ENCODE peak calls at places on chromosome 11, in eight cellular contexts. One of them, this sample, is unnamed.

GRCh38 chr11:96329855-96330510 is 13.0 kb downstream of the MAML2 start:
- DNase-seq in IMR-90: no peak
- DNase-seq in PC-9: no peak
- DNase-seq in CD8-positive, alpha-beta T cell: no peak
- DNase-seq in heart left ventricle: no peak
- DNase-seq in body of pancreas: no peak
- DNase-seq in tibial nerve: no peak
- DNase-seq in left ventricle myocardium inferior: no peak
- DNase-seq in this sample: no peak

GRCh38 chr11:57314221-57314973 is 10.4 kb downstream of the TNKS1BP1 start:
- DNase-seq in body of pancreas: no peak
- DNase-seq in tibial nerve: no peak
- DNase-seq in PC-9: no peak
- DNase-seq in left ventricle myocardium inferior: no peak
- DNase-seq in IMR-90: no peak
- DNase-seq in heart left ventricle: no peak
- DNase-seq in CD8-positive, alpha-beta T cell: no peak
- DNase-seq in this sample: no peak

GRCh38 chr11:119664063-119664572 is 64.9 kb downstream of the NECTIN1 start:
- DNase-seq in CD8-positive, alpha-beta T cell: no peak
- DNase-seq in body of pancreas: peak; percentile 87
- DNase-seq in PC-9: no peak
- DNase-seq in heart left ventricle: no peak
- DNase-seq in left ventricle myocardium inferior: no peak
- DNase-seq in tibial nerve: no peak
- DNase-seq in IMR-90: peak; percentile 16
- DNase-seq in this sample: no peak

GRCh38 chr11:76139317-76139716 is 67.0 kb downstream of the WNT11 start:
- DNase-seq in body of pancreas: no peak
- DNase-seq in IMR-90: no peak
- DNase-seq in tibial nerve: no peak
- DNase-seq in PC-9: no peak
- DNase-seq in heart left ventricle: no peak
- DNase-seq in left ventricle myocardium inferior: no peak
- DNase-seq in CD8-positive, alpha-beta T cell: no peak
- DNase-seq in this sample: no peak

GRCh38 chr11:31325162-31325561 is 44.4 kb downstream of the DCDC1 start:
- DNase-seq in tibial nerve: peak; percentile 46
- DNase-seq in PC-9: peak; percentile 68
- DNase-seq in IMR-90: peak; percentile 44
- DNase-seq in CD8-positive, alpha-beta T cell: no peak
- DNase-seq in body of pancreas: no peak
- DNase-seq in heart left ventricle: no peak
- DNase-seq in left ventricle myocardium inferior: no peak
- DNase-seq in this sample: no peak

GRCh38 chr11:69003301-69003865 is 9.7 kb downstream of the MRGPRF start:
- DNase-seq in PC-9: no peak
- DNase-seq in heart left ventricle: no peak
- DNase-seq in CD8-positive, alpha-beta T cell: no peak
- DNase-seq in body of pancreas: no peak
- DNase-seq in left ventricle myocardium inferior: no peak
- DNase-seq in tibial nerve: no peak
- DNase-seq in IMR-90: no peak
- DNase-seq in this sample: no peak

GRCh38 chr11:119974467-119974866 is 163.4 kb downstream of the TRIM29 start:
- DNase-seq in body of pancreas: no peak
- DNase-seq in PC-9: no peak
- DNase-seq in tibial nerve: no peak
- DNase-seq in IMR-90: no peak
- DNase-seq in CD8-positive, alpha-beta T cell: no peak
- DNase-seq in left ventricle myocardium inferior: peak; percentile 39
- DNase-seq in heart left ventricle: no peak
- DNase-seq in this sample: no peak

GRCh38 chr11:113876798-113877672 is 1.7 kb upstream of the USP28 start:
- DNase-seq in left ventricle myocardium inferior: no peak
- DNase-seq in IMR-90: no peak
- DNase-seq in PC-9: no peak
- DNase-seq in body of pancreas: no peak
- DNase-seq in heart left ventricle: no peak
- DNase-seq in tibial nerve: no peak
- DNase-seq in CD8-positive, alpha-beta T cell: no peak
- DNase-seq in this sample: no peak

GRCh38 chr11:75821202-75821601 is 6.2 kb downstream of the UVRAG start:
- DNase-seq in CD8-positive, alpha-beta T cell: no peak
- DNase-seq in PC-9: no peak
- DNase-seq in heart left ventricle: no peak
- DNase-seq in tibial nerve: no peak
- DNase-seq in IMR-90: no peak
- DNase-seq in left ventricle myocardium inferior: no peak
- DNase-seq in body of pancreas: no peak
- DNase-seq in this sample: no peak

GRCh38 chr11:124823512-124824376 is 23.5 kb upstream of the MSANTD2 start:
- DNase-seq in PC-9: no peak
- DNase-seq in tibial nerve: no peak
- DNase-seq in heart left ventricle: no peak
- DNase-seq in IMR-90: no peak
- DNase-seq in CD8-positive, alpha-beta T cell: no peak
- DNase-seq in body of pancreas: no peak
- DNase-seq in left ventricle myocardium inferior: no peak
- DNase-seq in this sample: no peak

GRCh38 chr11:118619444-118620205 is 12.2 kb downstream of the PHLDB1 start:
- DNase-seq in left ventricle myocardium inferior: no peak
- DNase-seq in heart left ventricle: peak; percentile 66
- DNase-seq in CD8-positive, alpha-beta T cell: no peak
- DNase-seq in tibial nerve: peak; percentile 52
- DNase-seq in body of pancreas: peak; percentile 29
- DNase-seq in IMR-90: peak; percentile 98
- DNase-seq in PC-9: peak; percentile 89
- DNase-seq in this sample: no peak

GRCh38 chr11:118928870-118929495 is 3.3 kb upstream of the BCL9L start:
- DNase-seq in left ventricle myocardium inferior: peak; percentile 69
- DNase-seq in tibial nerve: no peak
- DNase-seq in IMR-90: peak; percentile 41
- DNase-seq in CD8-positive, alpha-beta T cell: no peak
- DNase-seq in PC-9: peak; percentile 71
- DNase-seq in heart left ventricle: peak; percentile 79
- DNase-seq in body of pancreas: peak; percentile 78
- DNase-seq in this sample: no peak

GRCh38 chr11:43925932-43926505 is 16.4 kb upstream of the C11orf96 start:
- DNase-seq in left ventricle myocardium inferior: no peak
- DNase-seq in tibial nerve: no peak
- DNase-seq in PC-9: no peak
- DNase-seq in heart left ventricle: no peak
- DNase-seq in CD8-positive, alpha-beta T cell: no peak
- DNase-seq in IMR-90: no peak
- DNase-seq in body of pancreas: no peak
- DNase-seq in this sample: no peak

GRCh38 chr11:116193321-116194114 is 579.3 kb downstream of the BUD13 start:
- DNase-seq in PC-9: no peak
- DNase-seq in body of pancreas: peak; percentile 69
- DNase-seq in left ventricle myocardium inferior: no peak
- DNase-seq in IMR-90: peak; percentile 62
- DNase-seq in heart left ventricle: peak; percentile 39
- DNase-seq in tibial nerve: no peak
- DNase-seq in CD8-positive, alpha-beta T cell: no peak
- DNase-seq in this sample: no peak

GRCh38 chr11:95892892-95893570 is 30.9 kb downstream of the MTMR2 start:
- DNase-seq in tibial nerve: no peak
- DNase-seq in heart left ventricle: no peak
- DNase-seq in IMR-90: no peak
- DNase-seq in left ventricle myocardium inferior: no peak
- DNase-seq in PC-9: no peak
- DNase-seq in body of pancreas: no peak
- DNase-seq in CD8-positive, alpha-beta T cell: no peak
- DNase-seq in this sample: no peak

GRCh38 chr11:57645716-57646085 is 4.0 kb downstream of the YPEL4 start:
- DNase-seq in CD8-positive, alpha-beta T cell: no peak
- DNase-seq in heart left ventricle: no peak
- DNase-seq in body of pancreas: no peak
- DNase-seq in IMR-90: no peak
- DNase-seq in PC-9: no peak
- DNase-seq in tibial nerve: no peak
- DNase-seq in left ventricle myocardium inferior: no peak
- DNase-seq in this sample: no peak

GRCh38 chr11:103327721-103328120 is 218.5 kb downstream of the DYNC2H1 start:
- DNase-seq in IMR-90: peak; percentile 2
- DNase-seq in body of pancreas: no peak
- DNase-seq in CD8-positive, alpha-beta T cell: no peak
- DNase-seq in tibial nerve: no peak
- DNase-seq in heart left ventricle: no peak
- DNase-seq in PC-9: no peak
- DNase-seq in left ventricle myocardium inferior: no peak
- DNase-seq in this sample: no peak

GRCh38 chr11:114088836-114089235 is 29.3 kb downstream of the ZBTB16 start:
- DNase-seq in tibial nerve: no peak
- DNase-seq in body of pancreas: no peak
- DNase-seq in left ventricle myocardium inferior: no peak
- DNase-seq in CD8-positive, alpha-beta T cell: no peak
- DNase-seq in PC-9: no peak
- DNase-seq in heart left ventricle: no peak
- DNase-seq in IMR-90: no peak
- DNase-seq in this sample: no peak

GRCh38 chr11:33055361-33055760 is 16.0 kb downstream of the TCP11L1 start:
- DNase-seq in PC-9: no peak
- DNase-seq in body of pancreas: no peak
- DNase-seq in left ventricle myocardium inferior: no peak
- DNase-seq in tibial nerve: no peak
- DNase-seq in heart left ventricle: no peak
- DNase-seq in CD8-positive, alpha-beta T cell: no peak
- DNase-seq in IMR-90: no peak
- DNase-seq in this sample: no peak

GRCh38 chr11:35619030-35619753 is 932 bp downstream of the FJX1 start:
- DNase-seq in PC-9: peak; percentile 59
- DNase-seq in left ventricle myocardium inferior: peak; percentile 26
- DNase-seq in IMR-90: peak; percentile 37
- DNase-seq in CD8-positive, alpha-beta T cell: no peak
- DNase-seq in body of pancreas: peak; percentile 47
- DNase-seq in tibial nerve: no peak
- DNase-seq in heart left ventricle: peak; percentile 30
- DNase-seq in this sample: no peak

GRCh38 chr11:35617316-35617686 is 959 bp upstream of the FJX1 start:
- DNase-seq in left ventricle myocardium inferior: no peak
- DNase-seq in IMR-90: no peak
- DNase-seq in body of pancreas: no peak
- DNase-seq in CD8-positive, alpha-beta T cell: no peak
- DNase-seq in tibial nerve: no peak
- DNase-seq in PC-9: no peak
- DNase-seq in heart left ventricle: no peak
- DNase-seq in this sample: no peak

GRCh38 chr11:35617687-35618496 is at the start of gene FJX1:
- DNase-seq in body of pancreas: peak; percentile 51
- DNase-seq in tibial nerve: peak; percentile 32
- DNase-seq in IMR-90: peak; percentile 95
- DNase-seq in left ventricle myocardium inferior: peak; percentile 57
- DNase-seq in CD8-positive, alpha-beta T cell: no peak
- DNase-seq in PC-9: peak; percentile 42
- DNase-seq in heart left ventricle: peak; percentile 69
- DNase-seq in this sample: no peak

GRCh38 chr11:35619754-35620640 is 1.7 kb downstream of the FJX1 start:
- DNase-seq in body of pancreas: peak; percentile 17
- DNase-seq in tibial nerve: no peak
- DNase-seq in CD8-positive, alpha-beta T cell: no peak
- DNase-seq in PC-9: peak; percentile 70
- DNase-seq in IMR-90: peak; percentile 45
- DNase-seq in left ventricle myocardium inferior: peak; percentile 16
- DNase-seq in heart left ventricle: peak; percentile 52
- DNase-seq in this sample: no peak

DNA sequence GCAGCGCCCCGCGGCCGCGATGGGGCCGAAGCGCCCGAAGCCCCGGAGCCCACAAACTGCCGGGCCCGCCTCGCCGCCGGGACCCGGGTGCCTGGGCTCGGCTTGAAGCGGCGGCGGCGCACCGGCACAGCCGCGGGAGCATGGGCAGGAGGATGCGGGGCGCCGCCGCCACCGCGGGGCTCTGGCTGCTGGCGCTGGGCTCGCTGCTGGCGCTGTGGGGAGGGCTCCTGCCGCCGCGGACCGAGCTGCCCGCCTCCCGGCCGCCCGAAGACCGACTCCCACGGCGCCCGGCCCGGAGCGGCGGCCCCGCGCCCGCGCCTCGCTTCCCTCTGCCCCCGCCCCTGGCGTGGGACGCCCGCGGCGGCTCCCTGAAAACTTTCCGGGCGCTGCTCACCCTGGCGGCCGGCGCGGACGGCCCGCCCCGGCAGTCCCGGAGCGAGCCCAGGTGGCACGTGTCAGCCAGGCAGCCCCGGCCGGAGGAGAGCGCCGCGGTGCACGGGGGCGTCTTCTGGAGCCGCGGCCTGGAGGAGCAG is 303 bp downstream of the FJX1 start:
- DNase-seq in tibial nerve: no peak
- DNase-seq in body of pancreas: peak; percentile 37
- DNase-seq in left ventricle myocardium inferior: peak; percentile 16
- DNase-seq in IMR-90: peak; percentile 51
- DNase-seq in CD8-positive, alpha-beta T cell: no peak
- DNase-seq in PC-9: peak; percentile 40
- DNase-seq in heart left ventricle: peak; percentile 21
- DNase-seq in this sample: no peak
- H3K27ac ChIP-seq in tibial nerve: no peak overlapping the region
- H3K27ac ChIP-seq in body of pancreas: no peak overlapping the region
- H3K27ac ChIP-seq in left ventricle myocardium inferior: peak overlapping the region; percentile 83
- H3K27ac ChIP-seq in IMR-90: peak overlapping the region; percentile 76
- H3K27ac ChIP-seq in CD8-positive, alpha-beta T cell: no peak overlapping the region
- H3K27ac ChIP-seq in PC-9: peak overlapping the region; percentile 42
- H3K27ac ChIP-seq in heart left ventricle: peak overlapping the region; percentile 89
- H3K27ac ChIP-seq in this sample: no peak overlapping the region

GRCh38 chr11:65470433-65470832 is 28.4 kb upstream of the MALAT1 start:
- DNase-seq in tibial nerve: no peak
- DNase-seq in heart left ventricle: no peak
- DNase-seq in PC-9: no peak
- DNase-seq in left ventricle myocardium inferior: no peak
- DNase-seq in CD8-positive, alpha-beta T cell: no peak
- DNase-seq in body of pancreas: no peak
- DNase-seq in IMR-90: no peak
- DNase-seq in this sample: no peak
- H3K27ac ChIP-seq in tibial nerve: no peak overlapping the region
- H3K27ac ChIP-seq in heart left ventricle: peak overlapping the region; percentile 98
- H3K27ac ChIP-seq in PC-9: no peak overlapping the region
- H3K27ac ChIP-seq in left ventricle myocardium inferior: peak overlapping the region; percentile 99
- H3K27ac ChIP-seq in CD8-positive, alpha-beta T cell: no peak overlapping the region
- H3K27ac ChIP-seq in body of pancreas: no peak overlapping the region
- H3K27ac ChIP-seq in IMR-90: peak overlapping the region; percentile 7
- H3K27ac ChIP-seq in this sample: no peak overlapping the region

DNA sequence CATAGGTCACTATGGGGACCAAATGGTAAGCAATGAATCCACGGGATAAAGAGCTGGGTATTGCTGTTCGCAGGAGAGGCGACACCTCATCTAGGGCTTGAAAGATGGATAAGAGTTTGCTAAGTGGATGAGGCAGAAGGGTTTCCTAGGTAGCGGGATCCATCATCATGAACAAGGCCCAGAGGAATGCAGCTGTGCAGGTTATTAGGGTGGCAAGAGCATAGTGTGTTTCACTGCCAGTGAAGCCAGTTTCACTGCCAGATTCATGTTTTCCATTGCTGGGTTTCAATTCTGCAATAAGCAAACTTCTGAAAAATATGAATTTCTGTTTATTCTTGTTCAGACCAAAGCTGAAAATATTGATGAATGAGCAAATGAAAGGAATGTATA is 27.2 kb downstream of the WEE1 start:
- DNase-seq in IMR-90: peak; percentile 53
- DNase-seq in PC-9: peak; percentile 88
- DNase-seq in body of pancreas: no peak
- DNase-seq in tibial nerve: no peak
- DNase-seq in CD8-positive, alpha-beta T cell: no peak
- DNase-seq in left ventricle myocardium inferior: no peak
- DNase-seq in heart left ventricle: no peak
- DNase-seq in this sample: no peak
- H3K27ac ChIP-seq in IMR-90: no peak overlapping the region
- H3K27ac ChIP-seq in PC-9: peak overlapping the region; percentile 97
- H3K27ac ChIP-seq in body of pancreas: no peak overlapping the region
- H3K27ac ChIP-seq in tibial nerve: no peak overlapping the region
- H3K27ac ChIP-seq in CD8-positive, alpha-beta T cell: no peak overlapping the region
- H3K27ac ChIP-seq in left ventricle myocardium inferior: no peak overlapping the region
- H3K27ac ChIP-seq in heart left ventricle: peak overlapping the region; percentile 92
- H3K27ac ChIP-seq in this sample: peak overlapping the region; percentile 24

GRCh38 chr11:19828382-19829108 is 115.9 kb downstream of the NAV2 start:
- DNase-seq in tibial nerve: no peak
- DNase-seq in left ventricle myocardium inferior: no peak
- DNase-seq in CD8-positive, alpha-beta T cell: no peak
- DNase-seq in PC-9: no peak
- DNase-seq in IMR-90: no peak
- DNase-seq in heart left ventricle: no peak
- DNase-seq in body of pancreas: no peak
- DNase-seq in this sample: no peak
- H3K27ac ChIP-seq in tibial nerve: no peak overlapping the region
- H3K27ac ChIP-seq in left ventricle myocardium inferior: no peak overlapping the region
- H3K27ac ChIP-seq in CD8-positive, alpha-beta T cell: no peak overlapping the region
- H3K27ac ChIP-seq in PC-9: peak overlapping the region; percentile 34
- H3K27ac ChIP-seq in IMR-90: no peak overlapping the region
- H3K27ac ChIP-seq in heart left ventricle: no peak overlapping the region
- H3K27ac ChIP-seq in body of pancreas: no peak overlapping the region
- H3K27ac ChIP-seq in this sample: no peak overlapping the region